ENCODE peak calls at places on chromosome 1, in five cellular contexts. K is neuronal stem cell; P is CD8-positive, alpha-beta memory T cell; V is right lobe of liver; G is H1. Z is an unnamed sample.

GRCh38 chr1:206472454-206472853 is 2.2 kb downstream of the IKBKE start:
- DNase-seq in K (no peak), P (no peak), V (no peak), G (no peak), Z (no peak)

GRCh38 chr1:211384524-211384923 is 57.9 kb downstream of the TRAF5 start:
- DNase-seq in K (no peak), P (no peak), V (no peak), G (no peak), Z (no peak)

GRCh38 chr1:89523597-89524368 is 846 bp upstream of the LRRC8B start:
- DNase-seq in K (peak; percentile 60), P (no peak), V (no peak), G (no peak), Z (peak; percentile 27)

GRCh38 chr1:85494957-85495266 is 30.0 kb upstream of the DDAH1 start:
- DNase-seq in K (no peak), P (no peak), V (no peak), G (no peak), Z (no peak)

GRCh38 chr1:229428256-229428655 is 5.6 kb downstream of the ACTA1 start:
- DNase-seq in K (no peak), P (no peak), V (no peak), G (no peak), Z (no peak)

GRCh38 chr1:16048573-16049189 is 5.1 kb downstream of the CLCNKB start:
- DNase-seq in K (peak; percentile 87), P (peak; percentile 35), V (no peak), G (peak; percentile 97), Z (peak; percentile 74)

GRCh38 chr1:203592728-203593127 is 33.9 kb upstream of the ATP2B4 start:
- DNase-seq in K (no peak), P (no peak), V (no peak), G (no peak), Z (no peak)

GRCh38 chr1:181134543-181135461 is 46.3 kb downstream of the IER5 start:
- DNase-seq in K (no peak), P (no peak), V (no peak), G (no peak), Z (no peak)

GRCh38 chr1:189616893-189617292 is 860.8 kb downstream of the BRINP3 start:
- DNase-seq in K (no peak), P (no peak), V (no peak), G (no peak), Z (no peak)

GRCh38 chr1:186498695-186499389 is 37.9 kb upstream of the PDC start:
- DNase-seq in K (no peak), P (no peak), V (no peak), G (no peak), Z (no peak)

GRCh38 chr1:19209439-19209989 is 552 bp downstream of the UBR4 start:
- DNase-seq in K (no peak), P (no peak), V (no peak), G (no peak), Z (no peak)

GRCh38 chr1:11730429-11730861 is 5.5 kb upstream of the AGTRAP start:
- DNase-seq in K (no peak), P (peak; percentile 59), V (no peak), G (no peak), Z (no peak)

GRCh38 chr1:11729498-11730428 is 6.2 kb upstream of the AGTRAP start:
- DNase-seq in K (no peak), P (peak; percentile 17), V (no peak), G (no peak), Z (no peak)

GRCh38 chr1:11729155-11729497 is 6.8 kb upstream of the AGTRAP start:
- DNase-seq in K (no peak), P (no peak), V (no peak), G (no peak), Z (no peak)

GRCh38 chr1:11733351-11733750 is 2.6 kb upstream of the AGTRAP start:
- DNase-seq in K (no peak), P (no peak), V (no peak), G (no peak), Z (no peak)

GRCh38 chr1:11731719-11732283 is 4.1 kb upstream of the AGTRAP start:
- DNase-seq in K (no peak), P (peak; percentile 38), V (peak; percentile 66), G (peak; percentile 61), Z (no peak)
- H3K27ac ChIP-seq in K (no peak overlapping the region), P (no peak overlapping the region), V (peak overlapping the region; percentile 43), G (no peak overlapping the region), Z (no peak overlapping the region)

GRCh38 chr1:174812026-174812425 is 187.7 kb upstream of the CACYBP start:
- DNase-seq in K (no peak), P (no peak), V (no peak), G (no peak), Z (no peak)
- H3K4me1 ChIP-seq in K (no peaks in the 10 kb centered on the region), P (no peaks in the 10 kb centered on the region), V (no peaks in the 10 kb centered on the region), G (peaks cover 6% of the 10 kb centered on the region), Z (no peaks in the 10 kb centered on the region)

GRCh38 chr1:230712470-230712942 is 1.4 kb downstream of the AGT start:
- DNase-seq in K (no peak), P (no peak), V (no peak), G (no peak), Z (no peak)

GRCh38 chr1:230715510-230715909 is 1.6 kb upstream of the AGT start:
- DNase-seq in K (no peak), P (no peak), V (no peak), G (no peak), Z (no peak)

GRCh38 chr1:230713547-230713914 is 391 bp downstream of the AGT start:
- DNase-seq in K (no peak), P (no peak), V (no peak), G (no peak), Z (no peak)

GRCh38 chr1:230713138-230713537 is 784 bp downstream of the AGT start:
- DNase-seq in K (no peak), P (no peak), V (no peak), G (no peak), Z (no peak)

DNA sequence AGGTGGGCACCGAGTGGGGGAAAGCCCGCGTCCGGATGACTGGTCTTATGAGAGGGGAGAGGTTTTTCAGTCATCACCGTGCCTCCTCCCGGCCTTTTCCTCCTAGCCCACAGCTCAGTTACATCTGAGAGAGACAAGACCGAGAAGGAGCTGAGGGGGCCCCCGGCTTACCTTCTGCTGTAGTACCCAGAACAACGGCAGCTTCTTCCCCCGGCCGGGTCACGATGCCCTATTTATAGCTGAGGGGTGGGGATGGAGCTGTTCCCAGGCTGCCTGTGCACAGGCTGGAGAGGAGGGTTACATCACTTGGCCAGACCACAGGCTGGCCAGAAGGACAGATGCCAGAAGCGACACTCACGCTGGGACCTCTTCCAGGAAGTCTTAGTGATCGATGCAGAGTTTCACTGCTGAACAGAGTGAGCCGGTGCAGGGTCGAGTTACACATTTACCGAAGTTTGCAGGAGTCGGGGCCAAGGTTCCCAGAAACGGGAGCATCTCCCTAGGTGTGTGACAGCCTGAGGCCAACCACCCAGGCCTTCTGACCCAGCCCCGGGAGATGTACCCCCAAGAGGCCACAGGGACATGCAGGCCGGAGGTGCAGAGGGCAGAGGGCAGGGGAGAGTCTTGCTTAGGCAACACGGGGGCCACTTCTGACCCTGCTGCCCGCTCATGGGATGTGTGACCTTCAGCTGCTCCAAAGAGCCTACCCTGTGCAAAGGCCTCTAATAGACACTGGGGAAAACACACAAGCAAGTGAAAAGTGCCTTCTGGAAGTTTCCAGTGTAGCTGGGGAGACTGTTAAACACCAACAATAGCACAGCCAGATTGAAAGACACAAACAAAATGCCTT is at the start of gene AGT:
- DNase-seq in K (no peak), P (no peak), V (peak; percentile 97), G (no peak), Z (no peak)
- H3K4me3 ChIP-seq in K (no peak within 1 kb of the TSS), P (no peak within 1 kb of the TSS), V (peak within 1 kb of the TSS; percentile 63), G (no peak within 1 kb of the TSS), Z (no peak within 1 kb of the TSS)

DNA sequence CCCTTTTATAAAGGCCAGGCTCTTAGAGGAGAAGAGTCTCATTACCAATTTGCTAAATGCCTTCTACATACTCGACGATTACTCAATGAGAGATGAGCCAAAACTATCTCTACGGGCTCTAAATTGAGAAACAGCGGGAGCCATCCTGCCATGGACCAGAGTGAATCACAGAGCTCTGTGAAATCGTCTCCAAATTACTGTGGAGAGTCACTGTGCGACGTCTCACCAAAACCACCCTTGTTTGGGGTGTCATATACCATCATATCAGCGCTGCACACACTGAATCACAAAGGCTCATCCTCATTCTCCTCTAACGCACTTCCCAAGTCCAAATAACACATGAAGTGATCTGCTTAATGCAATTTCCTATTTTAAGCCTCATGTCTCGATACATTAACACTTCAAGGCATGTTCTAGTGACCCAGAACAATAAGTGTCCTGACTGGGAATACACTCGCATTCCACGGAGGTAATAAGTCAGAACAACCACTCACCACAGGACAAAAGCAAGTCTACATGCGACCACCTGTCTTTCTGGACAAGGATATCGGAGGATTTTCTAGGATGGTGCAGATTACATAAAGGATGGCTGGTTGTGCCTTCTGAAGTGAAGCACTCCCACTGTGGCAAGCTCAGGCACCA is 44.4 kb downstream of the NID1 start:
- DNase-seq in K (no peak), P (no peak), V (no peak), G (no peak), Z (no peak)
- H3K27ac ChIP-seq in K (no peak overlapping the region), P (no peak overlapping the region), V (no peak overlapping the region), G (no peak overlapping the region), Z (no peak overlapping the region)

GRCh38 chr1:117128323-117129079 is 7.0 kb upstream of the TRIM45 start:
- DNase-seq in K (no peak), P (peak; percentile 26), V (no peak), G (no peak), Z (no peak)
- H3K4me1 ChIP-seq in K (peaks cover 4% of the 10 kb centered on the region), P (no peaks in the 10 kb centered on the region), V (no peaks in the 10 kb centered on the region), G (no peaks in the 10 kb centered on the region), Z (no peaks in the 10 kb centered on the region)

GRCh38 chr1:63324779-63325119 is 2.4 kb downstream of the FOXD3 start:
- DNase-seq in K (no peak), P (no peak), V (no peak), G (no peak), Z (no peak)

GRCh38 chr1:63322248-63322943 is at the start of gene FOXD3:
- DNase-seq in K (peak; percentile 72), P (peak; percentile 16), V (peak; percentile 67), G (peak; percentile 95), Z (no peak)

GRCh38 chr1:63321788-63322247 is 549 bp upstream of the FOXD3 start:
- DNase-seq in K (peak; percentile 33), P (peak; percentile 12), V (no peak), G (peak; percentile 81), Z (no peak)

GRCh38 chr1:63323866-63324778 is 1.8 kb downstream of the FOXD3 start:
- DNase-seq in K (peak; percentile 20), P (no peak), V (no peak), G (peak; percentile 67), Z (no peak)

GRCh38 chr1:63322944-63323865 is 838 bp downstream of the FOXD3 start:
- DNase-seq in K (peak; percentile 42), P (peak; percentile 55), V (peak; percentile 46), G (peak; percentile 82), Z (no peak)
- H3K4me3 ChIP-seq in K (peak overlapping the region; percentile 71), P (peak overlapping the region; percentile 43), V (peak overlapping the region; percentile 36), G (peak overlapping the region; percentile 80), Z (peak overlapping the region; percentile 68)

GRCh38 chr1:13752852-13753251 is 52.9 kb downstream of the PRDM2 start:
- DNase-seq in K (no peak), P (no peak), V (no peak), G (no peak), Z (no peak)

GRCh38 chr1:13749543-13750307 is 49.7 kb downstream of the PRDM2 start:
- DNase-seq in K (peak; percentile 51), P (no peak), V (peak; percentile 74), G (peak; percentile 71), Z (no peak)

GRCh38 chr1:13751458-13751871 is 51.5 kb downstream of the PRDM2 start:
- DNase-seq in K (no peak), P (no peak), V (no peak), G (no peak), Z (no peak)

GRCh38 chr1:13754003-13754402 is 54.0 kb downstream of the PRDM2 start:
- DNase-seq in K (no peak), P (no peak), V (no peak), G (no peak), Z (no peak)

GRCh38 chr1:13751985-13752384 is 52.0 kb downstream of the PRDM2 start:
- DNase-seq in K (no peak), P (no peak), V (no peak), G (no peak), Z (no peak)
- H3K27ac ChIP-seq in K (no peak overlapping the region), P (no peak overlapping the region), V (no peak overlapping the region), G (no peak overlapping the region), Z (no peak overlapping the region)